ENCODE peak calls at places on chromosomes 5 and 9, in ten cellular contexts. K, G, P, Z, Q, L, O, V, C and W are unnamed samples.

GRCh38 chr9:121609845-121610637 is 41.4 kb upstream of the DAB2IP start:
- DNase-seq in K (no peak), G (peak; percentile 80), P (peak; percentile 66), Z (peak; percentile 92), Q (peak; percentile 93), L (no peak), O (peak; percentile 39), V (no peak), C (no peak), W (peak; percentile 86)

GRCh38 chr5:111135406-111135805 is 43.3 kb downstream of the WDR36 start:
- DNase-seq in K (no peak), G (no peak), P (no peak), Z (no peak), Q (no peak), L (no peak), O (no peak), V (no peak), C (no peak), W (no peak)

GRCh38 chr5:69489246-69489645 is 3.3 kb upstream of the OCLN start:
- DNase-seq in K (peak; percentile 65), G (no peak), P (no peak), Z (no peak), Q (no peak), L (no peak), O (no peak), V (no peak), C (no peak), W (no peak)

GRCh38 chr9:34508463-34508862 is 14.3 kb downstream of the ENHO start:
- DNase-seq in K (no peak), G (no peak), P (no peak), Z (no peak), Q (no peak), L (no peak), O (no peak), V (no peak), C (no peak), W (no peak)

GRCh38 chr5:32201140-32201539 is 27.0 kb upstream of the GOLPH3 start:
- DNase-seq in K (no peak), G (no peak), P (peak; percentile 41), Z (peak; percentile 46), Q (no peak), L (no peak), O (peak; percentile 55), V (no peak), C (no peak), W (no peak)

GRCh38 chr9:135122316-135122715 is 34.8 kb downstream of the OLFM1 start:
- DNase-seq in K (no peak), G (no peak), P (no peak), Z (no peak), Q (no peak), L (no peak), O (no peak), V (no peak), C (no peak), W (no peak)

GRCh38 chr5:151637676-151638075 is 46.5 kb upstream of the FAT2 start:
- DNase-seq in K (no peak), G (no peak), P (peak; percentile 24), Z (no peak), Q (no peak), L (no peak), O (no peak), V (no peak), C (no peak), W (peak; percentile 42)

GRCh38 chr5:111694183-111694582 is 62.8 kb downstream of the NREP start:
- DNase-seq in K (no peak), G (no peak), P (peak; percentile 91), Z (peak; percentile 75), Q (peak; percentile 74), L (no peak), O (peak; percentile 93), V (no peak), C (no peak), W (no peak)

GRCh38 chr5:96565843-96566242 is 96.3 kb upstream of the CAST start:
- DNase-seq in K (peak; percentile 47), G (peak; percentile 21), P (peak; percentile 97), Z (peak; percentile 90), Q (peak; percentile 58), L (no peak), O (peak; percentile 80), V (no peak), C (peak; percentile 33), W (peak; percentile 57)

GRCh38 chr9:134442087-134442470 is 115.8 kb downstream of the RXRA start:
- DNase-seq in K (no peak), G (no peak), P (peak; percentile 62), Z (no peak), Q (no peak), L (no peak), O (peak; percentile 32), V (no peak), C (peak; percentile 54), W (no peak)

GRCh38 chr5:103512506-103512905 is 50.1 kb downstream of the NUDT12 start:
- DNase-seq in K (no peak), G (no peak), P (no peak), Z (no peak), Q (no peak), L (no peak), O (no peak), V (no peak), C (no peak), W (no peak)

GRCh38 chr5:141709704-141710267 is 27.8 kb upstream of the ARAP3 start:
- DNase-seq in K (no peak), G (no peak), P (no peak), Z (no peak), Q (no peak), L (no peak), O (no peak), V (no peak), C (no peak), W (no peak)

GRCh38 chr5:141704782-141705297 is 22.8 kb upstream of the ARAP3 start:
- DNase-seq in K (no peak), G (no peak), P (no peak), Z (no peak), Q (no peak), L (no peak), O (no peak), V (no peak), C (no peak), W (no peak)

GRCh38 chr5:141705503-141705902 is 23.5 kb upstream of the ARAP3 start:
- DNase-seq in K (no peak), G (no peak), P (no peak), Z (no peak), Q (no peak), L (no peak), O (no peak), V (no peak), C (no peak), W (no peak)

GRCh38 chr5:141708016-141708415 is 26.0 kb upstream of the ARAP3 start:
- DNase-seq in K (no peak), G (no peak), P (no peak), Z (no peak), Q (no peak), L (no peak), O (no peak), V (no peak), C (no peak), W (no peak)

DNA sequence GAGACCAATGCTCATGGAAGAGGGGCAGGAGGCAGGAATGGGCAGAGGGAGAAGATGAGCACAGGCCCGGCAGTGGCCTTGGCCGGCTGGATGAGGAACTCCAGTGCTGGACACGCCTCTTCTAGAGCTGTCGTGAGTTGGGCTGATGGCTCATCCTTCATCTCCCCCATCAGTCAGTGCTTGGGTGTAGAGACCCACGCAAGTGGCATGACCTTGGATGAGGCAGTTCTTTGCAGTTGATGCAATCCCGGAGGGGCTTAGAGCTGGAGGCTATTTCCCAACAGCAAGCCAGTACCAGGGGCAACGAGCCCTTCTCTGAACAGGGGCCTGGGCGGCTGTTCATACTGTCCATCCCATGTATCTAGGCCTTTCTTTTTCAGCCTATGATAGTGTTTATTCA is 25.5 kb upstream of the ARAP3 start:
- DNase-seq in K (no peak), G (no peak), P (no peak), Z (no peak), Q (no peak), L (no peak), O (no peak), V (no peak), C (no peak), W (no peak)
- H3K4me2 ChIP-seq in K (no peak overlapping the region), G (no peak overlapping the region), P (no peak overlapping the region), Z (no peak overlapping the region), Q (no peak overlapping the region), L (no peak overlapping the region), O (no peak overlapping the region), V (no peak overlapping the region), C (no peak overlapping the region), W (no peak overlapping the region)

DNA sequence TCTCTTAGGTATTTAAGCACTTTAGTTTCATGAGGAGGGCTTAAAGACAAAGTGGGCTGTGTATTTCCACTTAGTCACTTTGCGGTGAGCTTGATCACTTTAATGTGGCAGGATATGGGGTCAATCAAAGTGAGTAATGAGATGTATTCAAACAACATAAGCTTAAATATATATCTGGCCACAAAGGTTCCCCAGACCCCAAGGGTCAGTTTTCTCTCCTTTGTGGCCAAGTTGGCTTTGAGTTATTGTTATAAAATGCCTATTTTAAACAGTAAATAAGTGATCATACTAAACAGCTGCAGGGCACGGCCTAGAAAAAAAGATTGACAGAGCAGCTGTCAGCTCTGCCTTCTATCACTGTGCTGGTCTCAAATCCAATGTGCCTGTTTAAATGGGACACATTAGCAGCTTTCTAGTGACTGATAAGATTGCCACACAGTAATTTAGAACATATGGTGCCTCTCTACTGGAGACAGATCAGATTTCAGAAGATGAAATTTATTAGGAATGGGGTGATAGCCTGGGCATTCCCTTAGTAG is 363.9 kb downstream of the AGTPBP1 start:
- DNase-seq in K (no peak), G (no peak), P (no peak), Z (no peak), Q (peak; percentile 69), L (no peak), O (no peak), V (no peak), C (peak; percentile 63), W (peak; percentile 85)
- H3K4me2 ChIP-seq in K (no peak overlapping the region), G (no peak overlapping the region), P (no peak overlapping the region), Z (no peak overlapping the region), Q (no peak overlapping the region), L (no peak overlapping the region), O (no peak overlapping the region), V (no peak overlapping the region), C (no peak overlapping the region), W (no peak overlapping the region)

DNA sequence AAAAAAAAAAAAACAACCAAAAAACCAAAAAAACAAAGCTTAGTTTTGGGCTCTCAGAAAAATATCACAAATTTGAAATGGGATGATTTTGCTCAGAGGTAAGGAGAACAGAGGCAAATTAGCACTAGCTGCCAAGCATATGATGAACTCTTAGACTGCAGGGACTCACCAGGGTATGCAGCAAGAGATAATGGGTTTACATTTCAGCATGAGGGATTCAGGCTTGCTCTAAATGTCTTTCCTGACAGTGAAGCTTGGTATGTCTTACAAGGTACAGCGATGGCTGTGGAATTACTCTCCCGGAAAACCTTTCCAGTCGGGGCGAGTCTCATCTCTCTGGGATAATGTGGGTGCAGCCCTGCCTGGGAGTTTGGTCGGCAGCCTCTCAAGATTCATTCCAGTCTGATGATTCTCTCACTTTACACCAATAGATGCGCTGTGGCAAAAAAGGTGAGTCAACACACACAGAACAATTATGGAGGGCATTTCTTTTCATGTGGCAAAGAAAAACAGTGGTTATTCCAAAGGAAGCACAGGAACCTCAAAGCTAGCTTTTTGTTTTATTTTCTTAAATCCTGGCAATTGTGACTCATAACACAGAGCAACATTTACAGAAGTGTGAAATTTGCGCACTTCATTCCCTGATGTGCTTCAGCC is 190.2 kb downstream of the DCP2 start:
- DNase-seq in K (peak; percentile 8), G (peak; percentile 4), P (peak; percentile 95), Z (peak; percentile 89), Q (peak; percentile 91), L (no peak), O (peak; percentile 31), V (no peak), C (no peak), W (no peak)
- H3K4me2 ChIP-seq in K (no peak overlapping the region), G (peak overlapping the region; percentile 3), P (peak overlapping the region; percentile 76), Z (peak overlapping the region; percentile 79), Q (peak overlapping the region; percentile 80), L (no peak overlapping the region), O (peak overlapping the region; percentile 65), V (no peak overlapping the region), C (peak overlapping the region; percentile 27), W (no peak overlapping the region)

GRCh38 chr5:1794896-1795290 is 4.7 kb downstream of the MRPL36 start:
- DNase-seq in K (no peak), G (no peak), P (no peak), Z (no peak), Q (no peak), L (no peak), O (no peak), V (no peak), C (no peak), W (no peak)
- H3K4me2 ChIP-seq in K (no peak overlapping the region), G (no peak overlapping the region), P (no peak overlapping the region), Z (no peak overlapping the region), Q (peak overlapping the region; percentile 35), L (no peak overlapping the region), O (no peak overlapping the region), V (no peak overlapping the region), C (no peak overlapping the region), W (no peak overlapping the region)